ENCODE peak calls at places on chromosomes 13 and 19, in ten cellular contexts. B is stomach, X is brain microvascular endothelial cell, T is heart left ventricle, C is cardiac fibroblast, Z is GM12864, W is Caco-2, J is heart right ventricle, Q is A549, S is ovary. V is an unnamed sample.

GRCh38 chr19:50414850-50415660 is 3.7 kb upstream of the SPIB start:
- DNase-seq in B (peak), T (peak), W (peak), J (peak), C (peak), Z (no peak), S (peak), X (peak), Q (peak), V (peak)

GRCh38 chr19:10259162-10259905 is 7.3 kb downstream of the MRPL4 start:
- DNase-seq in X (peak), T (peak), Z (peak), W (peak), J (peak), C (peak), S (peak), Q (peak), B (peak), V (peak)

GRCh38 chr19:32652893-32653625 is 21.9 kb downstream of the ANKRD27 start:
- DNase-seq in W (no peak), Z (no peak), T (peak), C (peak), S (peak), B (peak), X (peak), J (peak), Q (no peak), V (peak)

GRCh38 chr19:10836478-10837325 is 690 bp upstream of the TMED1 start:
- DNase-seq in C (peak), Z (peak), W (peak), B (peak), X (no peak), J (peak), Q (peak), S (peak), T (peak), V (peak)

GRCh38 chr19:49594157-49595005 is 3.4 kb downstream of the PRR12 start:
- DNase-seq in W (no peak), C (no peak), T (no peak), Z (no peak), B (no peak), X (no peak), J (no peak), S (peak), Q (no peak), V (no peak)

GRCh38 chr19:35253316-35254286 is 4.8 kb downstream of the LSR start:
- DNase-seq in Q (no peak), C (no peak), J (no peak), B (no peak), Z (no peak), W (no peak), X (no peak), T (peak), S (peak), V (no peak)

GRCh38 chr19:45522010-45522941 is 15.0 kb downstream of the VASP start:
- DNase-seq in W (no peak), B (no peak), S (no peak), Q (no peak), T (no peak), J (no peak), Z (no peak), C (no peak), X (no peak), V (no peak)

GRCh38 chr13:109336730-109337129 is 449.7 kb downstream of the IRS2 start:
- DNase-seq in J (no peak), S (no peak), B (no peak), X (peak), C (peak), Z (no peak), T (no peak), W (no peak), Q (peak), V (peak)

GRCh38 chr19:34431681-34432402 is 3.7 kb downstream of the UBA2 start:
- DNase-seq in S (no peak), T (no peak), Z (no peak), X (peak), B (no peak), J (no peak), C (peak), W (no peak), Q (no peak), V (no peak)

GRCh38 chr13:46712524-46712923 is 84.4 kb downstream of the ESD start:
- DNase-seq in B (no peak), Q (no peak), S (no peak), X (no peak), W (no peak), Z (no peak), C (no peak), J (no peak), T (no peak), V (no peak)

DNA sequence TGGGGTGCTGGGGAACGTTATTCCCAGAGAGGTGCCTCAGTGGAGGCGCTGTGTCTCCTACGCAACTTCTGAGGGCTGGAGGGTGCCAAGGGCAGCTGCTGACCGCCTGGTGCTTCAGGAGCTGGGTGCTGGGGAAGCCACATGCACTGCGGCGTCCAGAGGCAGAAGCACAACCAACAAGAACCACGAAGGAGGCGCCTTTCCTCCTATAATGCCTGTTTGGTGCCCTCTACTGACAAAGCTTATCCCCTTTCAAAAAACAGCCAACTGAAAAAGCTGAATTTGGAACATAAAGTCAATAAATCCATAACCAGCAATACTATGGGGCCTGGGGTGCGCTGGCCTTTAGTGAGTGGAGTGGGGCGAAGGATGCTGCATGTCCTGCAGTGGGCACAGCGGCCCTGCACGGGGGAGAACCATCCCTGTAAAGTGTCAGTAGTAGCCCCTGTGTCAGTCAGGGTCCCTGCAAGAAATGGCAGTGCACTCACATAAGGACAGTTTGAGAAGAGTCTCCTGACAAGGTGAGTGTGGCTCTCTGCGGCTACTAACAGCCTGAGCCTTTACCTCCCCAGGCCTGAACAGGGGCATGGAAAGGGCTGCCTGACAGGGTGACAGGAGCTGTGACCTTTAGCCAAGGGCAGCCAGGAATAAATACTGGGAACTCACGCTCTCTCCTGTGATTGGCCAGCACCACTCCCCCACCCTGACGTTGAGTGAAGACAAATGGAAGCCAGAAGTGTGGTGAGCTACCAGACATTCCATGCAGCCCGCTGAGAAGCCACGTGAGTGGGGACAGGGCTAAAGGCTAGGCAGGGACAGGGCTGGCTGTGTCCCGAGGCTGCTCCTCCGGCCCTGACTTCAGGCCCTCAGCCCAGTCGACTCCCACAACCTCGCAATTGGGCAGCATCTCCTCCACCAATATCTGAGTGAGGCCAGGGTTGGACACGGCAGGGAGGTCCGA is 4.5 kb upstream of the B3GNT8 start:
- DNase-seq in B (no peak), X (peak), C (peak), S (no peak), J (peak), W (no peak), Z (no peak), Q (peak), T (peak), V (peak)
- TF ChIP-seq CTCF in B (no peak), X (peak), C (peak), S (no peak), J (peak), W (peak), Z (peak), Q (peak), T (peak), V (peak)

GRCh38 chr19:56091066-56091490 is 30.0 kb downstream of the ZNF787 start:
- DNase-seq in Z (no peak), W (no peak), C (peak), J (no peak), X (peak), B (no peak), T (no peak), Q (peak), S (no peak), V (peak)
- H3K4me3 ChIP-seq in Z (no peak), W (no peak), C (no peak), J (peak), X (no peak), B (no peak), T (peak), Q (peak), S (no peak), V (no peak)

DNA sequence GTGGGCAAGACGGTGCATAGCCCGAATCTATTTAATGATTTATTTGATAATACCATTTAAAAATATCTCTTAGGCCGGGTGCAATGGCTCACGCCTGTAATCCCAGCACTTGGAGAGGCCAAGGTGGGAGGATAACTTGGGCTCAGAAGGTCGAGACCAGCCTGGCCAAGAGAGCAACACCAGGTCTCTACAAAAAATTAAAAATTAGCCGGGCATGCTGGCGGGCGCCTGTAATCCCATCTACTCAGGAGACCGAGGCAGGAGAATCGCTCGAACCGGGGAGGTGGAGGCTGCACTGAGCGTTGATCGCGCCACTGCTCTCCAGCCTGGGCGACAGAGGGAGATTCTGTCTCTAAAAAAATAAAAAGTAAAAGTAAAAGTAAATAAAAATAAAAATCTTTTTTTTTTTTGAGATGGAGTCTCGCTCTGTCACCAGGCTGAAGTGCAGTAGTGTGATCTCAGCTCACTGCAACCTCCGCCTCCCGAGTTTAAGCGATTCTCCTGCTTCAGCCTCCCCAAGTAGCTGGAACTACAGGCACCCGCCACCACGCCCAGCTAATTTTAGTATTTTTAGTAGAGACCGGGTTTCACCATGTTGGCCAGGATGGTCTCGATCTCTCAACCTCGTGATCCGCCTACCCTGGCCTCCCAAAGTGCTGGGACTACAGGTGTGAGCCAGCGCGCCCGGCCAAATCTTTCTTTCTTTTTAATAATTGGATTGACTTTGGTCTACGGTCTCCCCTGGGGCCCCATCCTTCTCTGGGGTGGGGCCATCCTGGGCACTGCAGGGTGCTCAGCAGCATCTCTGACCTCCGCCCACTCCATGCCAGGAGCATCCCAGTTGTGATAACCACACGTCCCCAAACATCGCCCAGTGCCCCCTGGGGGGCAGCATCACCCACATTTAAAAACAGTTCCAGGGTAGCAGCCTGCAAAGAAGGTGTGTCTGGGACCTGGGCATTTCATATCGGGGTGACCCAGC is 90.7 kb downstream of the GNG7 start:
- DNase-seq in B (no peak), Z (no peak), W (no peak), X (no peak), C (no peak), J (no peak), T (peak), Q (no peak), S (no peak), V (no peak)
- TF ChIP-seq CTCF in B (peak), Z (peak), W (no peak), X (peak), C (no peak), J (peak), T (no peak), Q (no peak), S (no peak), V (no peak)

GRCh38 chr13:23637813-23638212 is 67.6 kb downstream of the TNFRSF19 start:
- DNase-seq in T (no peak), Z (no peak), J (peak), B (no peak), C (no peak), Q (no peak), X (no peak), W (no peak), S (peak), V (no peak)
- H3K4me3 ChIP-seq in T (no peak), Z (no peak), J (no peak), B (no peak), C (no peak), Q (no peak), X (no peak), W (no peak), S (no peak), V (no peak)

GRCh38 chr19:1251503-1252220 is 3.3 kb downstream of the MIDN start:
- DNase-seq in Z (no peak), X (no peak), Q (peak), B (no peak), S (no peak), C (no peak), T (peak), W (peak), J (peak), V (no peak)

GRCh38 chr19:1252221-1252817 is 3.9 kb downstream of the MIDN start:
- DNase-seq in B (peak), J (peak), Q (peak), W (peak), S (peak), Z (no peak), T (peak), X (peak), C (peak), V (peak)

GRCh38 chr19:1254081-1254527 is 5.7 kb downstream of the MIDN start:
- DNase-seq in B (no peak), X (no peak), J (no peak), Z (no peak), S (no peak), C (no peak), Q (no peak), W (no peak), T (peak), V (peak)

GRCh38 chr19:1253514-1254080 is 5.2 kb downstream of the MIDN start:
- DNase-seq in X (no peak), B (no peak), C (no peak), W (peak), T (peak), J (no peak), S (no peak), Q (peak), Z (no peak), V (no peak)

GRCh38 chr19:1252818-1253513 is 4.6 kb downstream of the MIDN start:
- DNase-seq in Z (no peak), W (no peak), J (peak), S (peak), T (peak), B (peak), X (peak), C (peak), Q (peak), V (peak)
- TF ChIP-seq CTCF in Z (no peak), W (no peak), J (peak), S (no peak), T (peak), B (peak), X (peak), C (no peak), Q (no peak), V (peak)

DNA sequence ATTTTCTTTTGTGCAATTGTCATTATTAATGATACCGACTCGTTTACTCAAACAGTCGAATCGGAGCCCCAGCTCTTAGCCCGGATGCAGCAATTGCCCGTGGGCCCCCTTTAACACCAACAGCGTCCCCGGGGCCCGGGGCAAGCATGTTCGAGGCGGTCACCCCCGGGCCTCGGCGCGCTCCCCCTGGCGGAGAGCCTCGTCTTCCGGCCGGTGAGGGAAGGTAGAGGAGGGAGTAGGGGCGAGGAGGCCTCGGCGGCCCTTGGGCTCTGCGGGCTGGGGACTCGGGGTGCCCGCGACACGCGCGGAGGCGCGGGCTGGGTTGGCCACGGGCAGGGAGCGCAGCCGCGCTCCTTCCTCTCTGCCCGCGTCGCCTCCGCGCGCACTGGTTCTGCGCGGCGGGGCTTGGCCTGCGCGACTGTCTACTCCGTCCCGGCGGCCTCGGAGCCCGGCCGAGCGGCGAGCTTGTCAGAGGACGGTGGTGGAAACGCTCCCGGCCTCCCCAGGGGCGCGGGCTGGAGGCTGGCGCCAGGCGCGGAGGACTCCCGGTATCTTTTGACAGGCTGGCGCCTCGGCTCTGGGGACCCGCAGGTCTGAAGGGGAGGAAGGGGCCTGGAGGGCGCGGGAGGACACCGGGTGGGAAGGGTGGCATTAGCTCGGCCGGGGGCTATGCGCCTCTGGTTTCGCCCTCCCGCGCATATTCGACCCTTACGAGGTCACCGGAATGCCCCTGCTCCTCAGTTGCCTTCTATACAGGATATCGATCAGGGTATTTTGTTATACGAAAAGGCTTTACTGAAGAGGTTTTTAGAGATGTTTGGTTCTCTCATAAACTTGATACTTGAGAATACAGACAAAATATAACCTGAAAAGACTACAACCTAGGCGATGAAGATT is 1.5 kb downstream of the BIVM start:
- DNase-seq in Q (peak), X (peak), W (peak), S (peak), C (peak), T (peak), J (peak), Z (peak), B (peak), V (peak)
- H3K4me3 ChIP-seq in Q (peak), X (peak), W (peak), S (peak), C (peak), T (peak), J (peak), Z (peak), B (peak), V (peak)

V was measured in foreskin fibroblast.